ENCODE peak calls at places on chromosomes 7 and 10, in nine cellular contexts. One of them, this sample, is unnamed.

GRCh38 chr7:21617513-21617912 is 74.7 kb downstream of the DNAH11 start:
- DNase-seq in mucosa of descending colon: no peak
- DNase-seq in A549: no peak
- DNase-seq in IMR-90: no peak
- DNase-seq in choroid plexus epithelial cell: no peak
- DNase-seq in AG10803: no peak
- DNase-seq in dorsolateral prefrontal cortex: no peak
- DNase-seq in CD8-positive, alpha-beta T cell: no peak
- DNase-seq in MM.1S: no peak
- DNase-seq in this sample: no peak

GRCh38 chr7:85172530-85172941 is 14.3 kb downstream of the SEMA3D start:
- DNase-seq in mucosa of descending colon: no peak
- DNase-seq in A549: no peak
- DNase-seq in IMR-90: peak; percentile 90
- DNase-seq in choroid plexus epithelial cell: peak; percentile 85
- DNase-seq in AG10803: peak; percentile 86
- DNase-seq in dorsolateral prefrontal cortex: no peak
- DNase-seq in CD8-positive, alpha-beta T cell: no peak
- DNase-seq in MM.1S: no peak
- DNase-seq in this sample: peak; percentile 83

GRCh38 chr7:151059362-151060112 is at the start of gene SLC4A2:
- DNase-seq in mucosa of descending colon: peak; percentile 90
- DNase-seq in A549: peak; percentile 76
- DNase-seq in IMR-90: peak; percentile 58
- DNase-seq in choroid plexus epithelial cell: peak; percentile 74
- DNase-seq in AG10803: peak; percentile 63
- DNase-seq in dorsolateral prefrontal cortex: peak; percentile 66
- DNase-seq in CD8-positive, alpha-beta T cell: peak; percentile 70
- DNase-seq in MM.1S: peak; percentile 85
- DNase-seq in this sample: peak; percentile 59

GRCh38 chr10:27383595-27384542 is 120.2 kb upstream of the RAB18 start:
- DNase-seq in mucosa of descending colon: no peak
- DNase-seq in A549: peak; percentile 68
- DNase-seq in IMR-90: peak; percentile 6
- DNase-seq in choroid plexus epithelial cell: peak; percentile 20
- DNase-seq in AG10803: no peak
- DNase-seq in dorsolateral prefrontal cortex: no peak
- DNase-seq in CD8-positive, alpha-beta T cell: no peak
- DNase-seq in MM.1S: no peak
- DNase-seq in this sample: peak; percentile 38

GRCh38 chr10:68666280-68666760 is 54.7 kb upstream of the CCAR1 start:
- DNase-seq in mucosa of descending colon: no peak
- DNase-seq in A549: no peak
- DNase-seq in IMR-90: peak; percentile 95
- DNase-seq in choroid plexus epithelial cell: peak; percentile 93
- DNase-seq in AG10803: peak; percentile 94
- DNase-seq in dorsolateral prefrontal cortex: no peak
- DNase-seq in CD8-positive, alpha-beta T cell: no peak
- DNase-seq in MM.1S: no peak
- DNase-seq in this sample: peak; percentile 93

GRCh38 chr10:61478621-61479312 is 25.6 kb upstream of the TMEM26 start:
- DNase-seq in mucosa of descending colon: no peak
- DNase-seq in A549: no peak
- DNase-seq in IMR-90: no peak
- DNase-seq in choroid plexus epithelial cell: peak; percentile 7
- DNase-seq in AG10803: no peak
- DNase-seq in dorsolateral prefrontal cortex: no peak
- DNase-seq in CD8-positive, alpha-beta T cell: no peak
- DNase-seq in MM.1S: no peak
- DNase-seq in this sample: peak; percentile 14

GRCh38 chr7:3780016-3780415 is 479.0 kb downstream of the SDK1 start:
- DNase-seq in mucosa of descending colon: no peak
- DNase-seq in A549: no peak
- DNase-seq in IMR-90: no peak
- DNase-seq in choroid plexus epithelial cell: no peak
- DNase-seq in AG10803: no peak
- DNase-seq in dorsolateral prefrontal cortex: no peak
- DNase-seq in CD8-positive, alpha-beta T cell: no peak
- DNase-seq in MM.1S: no peak
- DNase-seq in this sample: no peak

GRCh38 chr7:69630292-69630691 is 32.0 kb downstream of the AUTS2 start:
- DNase-seq in mucosa of descending colon: no peak
- DNase-seq in A549: peak; percentile 25
- DNase-seq in IMR-90: peak; percentile 16
- DNase-seq in choroid plexus epithelial cell: peak; percentile 85
- DNase-seq in AG10803: peak; percentile 93
- DNase-seq in dorsolateral prefrontal cortex: no peak
- DNase-seq in CD8-positive, alpha-beta T cell: no peak
- DNase-seq in MM.1S: no peak
- DNase-seq in this sample: peak; percentile 92

GRCh38 chr7:23960361-23960760 is 250.3 kb downstream of the STK31 start:
- DNase-seq in mucosa of descending colon: no peak
- DNase-seq in A549: no peak
- DNase-seq in IMR-90: no peak
- DNase-seq in choroid plexus epithelial cell: no peak
- DNase-seq in AG10803: no peak
- DNase-seq in dorsolateral prefrontal cortex: no peak
- DNase-seq in CD8-positive, alpha-beta T cell: no peak
- DNase-seq in MM.1S: no peak
- DNase-seq in this sample: no peak

GRCh38 chr7:90655566-90655965 is 59.4 kb downstream of the CDK14 start:
- DNase-seq in mucosa of descending colon: no peak
- DNase-seq in A549: no peak
- DNase-seq in IMR-90: peak; percentile 94
- DNase-seq in choroid plexus epithelial cell: peak; percentile 83
- DNase-seq in AG10803: peak; percentile 86
- DNase-seq in dorsolateral prefrontal cortex: no peak
- DNase-seq in CD8-positive, alpha-beta T cell: no peak
- DNase-seq in MM.1S: no peak
- DNase-seq in this sample: peak; percentile 93

GRCh38 chr7:34298492-34298891 is 359.5 kb upstream of the NPSR1 start:
- DNase-seq in mucosa of descending colon: no peak
- DNase-seq in A549: no peak
- DNase-seq in IMR-90: no peak
- DNase-seq in choroid plexus epithelial cell: peak; percentile 44
- DNase-seq in AG10803: no peak
- DNase-seq in dorsolateral prefrontal cortex: no peak
- DNase-seq in CD8-positive, alpha-beta T cell: no peak
- DNase-seq in MM.1S: no peak
- DNase-seq in this sample: no peak

GRCh38 chr10:70328987-70329386 is 45.2 kb upstream of the NPFFR1 start:
- DNase-seq in mucosa of descending colon: no peak
- DNase-seq in A549: no peak
- DNase-seq in IMR-90: peak; percentile 28
- DNase-seq in choroid plexus epithelial cell: no peak
- DNase-seq in AG10803: peak; percentile 35
- DNase-seq in dorsolateral prefrontal cortex: no peak
- DNase-seq in CD8-positive, alpha-beta T cell: no peak
- DNase-seq in MM.1S: no peak
- DNase-seq in this sample: peak; percentile 55

GRCh38 chr7:45161138-45161537 is 3.5 kb downstream of the RAMP3 start:
- DNase-seq in mucosa of descending colon: no peak
- DNase-seq in A549: no peak
- DNase-seq in IMR-90: no peak
- DNase-seq in choroid plexus epithelial cell: no peak
- DNase-seq in AG10803: no peak
- DNase-seq in dorsolateral prefrontal cortex: no peak
- DNase-seq in CD8-positive, alpha-beta T cell: no peak
- DNase-seq in MM.1S: no peak
- DNase-seq in this sample: no peak

GRCh38 chr7:52085610-52086009 is 769.0 kb upstream of the COBL start:
- DNase-seq in mucosa of descending colon: no peak
- DNase-seq in A549: no peak
- DNase-seq in IMR-90: no peak
- DNase-seq in choroid plexus epithelial cell: no peak
- DNase-seq in AG10803: no peak
- DNase-seq in dorsolateral prefrontal cortex: no peak
- DNase-seq in CD8-positive, alpha-beta T cell: no peak
- DNase-seq in MM.1S: no peak
- DNase-seq in this sample: no peak

GRCh38 chr10:97628228-97628627 is 5.1 kb downstream of the MORN4 start:
- DNase-seq in mucosa of descending colon: no peak
- DNase-seq in A549: no peak
- DNase-seq in IMR-90: no peak
- DNase-seq in choroid plexus epithelial cell: no peak
- DNase-seq in AG10803: no peak
- DNase-seq in dorsolateral prefrontal cortex: no peak
- DNase-seq in CD8-positive, alpha-beta T cell: no peak
- DNase-seq in MM.1S: no peak
- DNase-seq in this sample: no peak

DNA sequence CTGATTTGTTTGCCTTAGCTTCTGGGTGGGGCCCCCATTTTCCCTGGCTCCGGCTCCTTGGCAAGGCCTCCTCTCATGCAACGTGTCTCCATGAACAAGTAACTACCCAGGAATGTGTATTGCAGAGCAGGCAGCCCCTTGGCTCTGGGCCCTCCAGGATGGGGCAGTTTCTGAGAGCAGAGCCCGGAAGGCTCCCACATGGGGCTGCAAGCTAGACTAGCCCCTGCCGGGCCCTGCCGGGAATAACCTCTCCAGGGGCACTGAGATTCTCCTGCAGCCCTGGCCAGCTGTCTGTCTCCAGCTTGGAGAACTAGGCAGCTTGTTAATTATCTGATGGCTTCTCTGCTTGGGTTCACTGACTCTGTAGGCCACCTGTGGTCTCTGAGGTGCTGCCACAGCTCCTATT is 184.0 kb upstream of the INHBA start:
- DNase-seq in mucosa of descending colon: peak; percentile 79
- DNase-seq in A549: no peak
- DNase-seq in IMR-90: peak; percentile 98
- DNase-seq in choroid plexus epithelial cell: peak; percentile 92
- DNase-seq in AG10803: peak; percentile 98
- DNase-seq in dorsolateral prefrontal cortex: no peak
- DNase-seq in CD8-positive, alpha-beta T cell: no peak
- DNase-seq in MM.1S: no peak
- DNase-seq in this sample: peak; percentile 97
- H3K4me3 ChIP-seq in mucosa of descending colon: no peak overlapping the region
- H3K4me3 ChIP-seq in A549: no peak overlapping the region
- H3K4me3 ChIP-seq in IMR-90: no peak overlapping the region
- H3K4me3 ChIP-seq in choroid plexus epithelial cell: no peak overlapping the region
- H3K4me3 ChIP-seq in AG10803: peak overlapping the region; percentile 40
- H3K4me3 ChIP-seq in dorsolateral prefrontal cortex: no peak overlapping the region
- H3K4me3 ChIP-seq in CD8-positive, alpha-beta T cell: no peak overlapping the region
- H3K4me3 ChIP-seq in MM.1S: no peak overlapping the region
- H3K4me3 ChIP-seq in this sample: no peak overlapping the region

DNA sequence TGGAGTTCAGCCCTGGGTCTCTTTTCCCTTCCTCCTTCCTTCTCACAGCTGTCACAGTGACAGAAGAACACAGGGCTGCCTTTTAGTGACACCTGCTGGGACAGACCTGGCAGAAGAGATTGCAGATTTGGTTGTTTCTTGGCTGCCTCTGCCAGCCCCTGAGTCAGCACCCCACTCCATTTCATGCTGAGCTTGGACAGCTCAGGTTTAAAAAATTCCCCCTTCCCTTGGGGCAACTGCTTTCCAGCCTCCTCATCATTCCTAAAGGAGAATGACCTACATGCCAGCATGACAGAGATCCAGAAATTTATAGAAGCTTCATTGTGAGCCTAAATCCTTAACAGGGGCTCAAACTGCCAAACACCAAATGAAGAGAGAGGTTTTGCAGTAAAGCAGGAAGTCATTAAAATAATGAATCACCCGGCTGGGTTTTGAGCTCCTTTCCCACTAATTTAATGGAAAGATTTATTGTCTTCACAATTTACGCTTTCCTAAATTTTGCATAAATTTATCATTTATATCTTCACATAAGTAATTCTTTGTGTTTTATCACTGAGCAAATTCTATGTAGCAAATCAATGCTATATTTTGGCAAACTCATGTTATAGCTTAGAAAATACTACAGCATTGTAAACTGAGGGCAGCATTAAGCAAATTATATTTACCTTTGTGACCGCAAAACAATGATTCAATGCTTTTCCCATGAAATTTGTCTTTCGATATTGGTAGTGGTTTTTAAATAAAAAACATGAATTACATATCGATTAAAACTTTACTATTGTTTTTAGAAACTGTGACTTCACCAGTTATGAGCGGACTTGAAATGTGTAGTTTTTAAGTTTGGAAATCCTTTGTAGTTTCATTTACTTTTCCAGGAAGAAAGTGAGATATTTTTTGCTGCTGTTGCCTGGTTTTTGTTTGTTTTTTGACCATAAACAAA is 399.5 kb upstream of the ANKRD30A start:
- DNase-seq in mucosa of descending colon: no peak
- DNase-seq in A549: peak; percentile 86
- DNase-seq in IMR-90: peak; percentile 88
- DNase-seq in choroid plexus epithelial cell: peak; percentile 85
- DNase-seq in AG10803: peak; percentile 92
- DNase-seq in dorsolateral prefrontal cortex: no peak
- DNase-seq in CD8-positive, alpha-beta T cell: no peak
- DNase-seq in MM.1S: peak; percentile 44
- DNase-seq in this sample: peak; percentile 91
- TF ChIP-seq CTCF in mucosa of descending colon: no peak
- TF ChIP-seq CTCF in A549: peak; percentile 64
- TF ChIP-seq CTCF in IMR-90: peak; percentile 54
- TF ChIP-seq CTCF in choroid plexus epithelial cell: peak; percentile 64
- TF ChIP-seq CTCF in AG10803: peak; percentile 51
- TF ChIP-seq CTCF in dorsolateral prefrontal cortex: no peak
- TF ChIP-seq CTCF in CD8-positive, alpha-beta T cell: no peak
- TF ChIP-seq CTCF in MM.1S: peak; percentile 34
- TF ChIP-seq CTCF in this sample: peak; percentile 42

GRCh38 chr7:22942191-22942590 is 71.7 kb downstream of the HYCC1 start:
- DNase-seq in mucosa of descending colon: no peak
- DNase-seq in A549: no peak
- DNase-seq in IMR-90: no peak
- DNase-seq in choroid plexus epithelial cell: no peak
- DNase-seq in AG10803: no peak
- DNase-seq in dorsolateral prefrontal cortex: no peak
- DNase-seq in CD8-positive, alpha-beta T cell: no peak
- DNase-seq in MM.1S: no peak
- DNase-seq in this sample: no peak
- H3K4me3 ChIP-seq in mucosa of descending colon: no peak overlapping the region
- H3K4me3 ChIP-seq in A549: no peak overlapping the region
- H3K4me3 ChIP-seq in IMR-90: no peak overlapping the region
- H3K4me3 ChIP-seq in choroid plexus epithelial cell: no peak overlapping the region
- H3K4me3 ChIP-seq in AG10803: no peak overlapping the region
- H3K4me3 ChIP-seq in dorsolateral prefrontal cortex: no peak overlapping the region
- H3K4me3 ChIP-seq in CD8-positive, alpha-beta T cell: no peak overlapping the region
- H3K4me3 ChIP-seq in MM.1S: no peak overlapping the region
- H3K4me3 ChIP-seq in this sample: no peak overlapping the region

GRCh38 chr10:102919992-102920736 is 2.1 kb downstream of the CNNM2 start:
- DNase-seq in mucosa of descending colon: no peak
- DNase-seq in A549: no peak
- DNase-seq in IMR-90: no peak
- DNase-seq in choroid plexus epithelial cell: no peak
- DNase-seq in AG10803: no peak
- DNase-seq in dorsolateral prefrontal cortex: no peak
- DNase-seq in CD8-positive, alpha-beta T cell: no peak
- DNase-seq in MM.1S: no peak
- DNase-seq in this sample: no peak
- TF ChIP-seq CTCF in mucosa of descending colon: no peak
- TF ChIP-seq CTCF in A549: no peak
- TF ChIP-seq CTCF in IMR-90: no peak
- TF ChIP-seq CTCF in choroid plexus epithelial cell: no peak
- TF ChIP-seq CTCF in AG10803: no peak
- TF ChIP-seq CTCF in dorsolateral prefrontal cortex: no peak
- TF ChIP-seq CTCF in CD8-positive, alpha-beta T cell: no peak
- TF ChIP-seq CTCF in MM.1S: no peak
- TF ChIP-seq CTCF in this sample: no peak

GRCh38 chr7:149321978-149322541 is 60.1 kb downstream of the ZNF783 start:
- DNase-seq in mucosa of descending colon: no peak
- DNase-seq in A549: no peak
- DNase-seq in IMR-90: peak; percentile 21
- DNase-seq in choroid plexus epithelial cell: peak; percentile 55
- DNase-seq in AG10803: peak; percentile 9
- DNase-seq in dorsolateral prefrontal cortex: no peak
- DNase-seq in CD8-positive, alpha-beta T cell: no peak
- DNase-seq in MM.1S: peak; percentile 84
- DNase-seq in this sample: peak; percentile 10
- H3K4me3 ChIP-seq in mucosa of descending colon: no peak overlapping the region
- H3K4me3 ChIP-seq in A549: no peak overlapping the region
- H3K4me3 ChIP-seq in IMR-90: peak overlapping the region; percentile 34
- H3K4me3 ChIP-seq in choroid plexus epithelial cell: peak overlapping the region; percentile 52
- H3K4me3 ChIP-seq in AG10803: peak overlapping the region; percentile 42
- H3K4me3 ChIP-seq in dorsolateral prefrontal cortex: peak overlapping the region; percentile 1
- H3K4me3 ChIP-seq in CD8-positive, alpha-beta T cell: no peak overlapping the region
- H3K4me3 ChIP-seq in MM.1S: peak overlapping the region; percentile 54
- H3K4me3 ChIP-seq in this sample: peak overlapping the region; percentile 20